ENCODE peak calls at places on chromosomes 13 and 19, in eight cellular contexts. W is GM12864; D is stimulated activated CD4-positive, alpha-beta T cell treated with anti-CD3 and anti-CD28 coated beads, Interleukin-1b, Interleukin-23, amount 100 ng/mL, for 4 hours; A is central memory CD4-positive, alpha-beta T cell; Q is stimulated activated CD8-positive, alpha-beta memory T cell treated with anti-CD3 and anti-CD28 coated beads, Interleukin-4, amount 100 ng/mL, for 48 hours; E is dermis microvascular lymphatic vessel endothelial cell; K is LoVo; Y is MCF 10A. V is an unnamed sample.

GRCh38 chr13:71979616-71980015 is 112.6 kb upstream of the DACH1 start:
- DNase-seq in Q (no peak), E (peak), D (no peak), Y (peak), K (no peak), W (no peak), A (no peak), V (peak)

GRCh38 chr19:54426291-54426918 is 11.1 kb downstream of the TTYH1 start:
- DNase-seq in D (no peak), Y (no peak), Q (no peak), W (no peak), E (no peak), K (no peak), A (no peak), V (no peak)

GRCh38 chr13:48653074-48654054 is at the start of gene CYSLTR2:
- DNase-seq in E (peak), K (no peak), Q (no peak), A (peak), D (peak), W (peak), Y (no peak), V (no peak)

GRCh38 chr19:2246801-2247361 is 2.2 kb upstream of the AMH start:
- DNase-seq in Q (no peak), D (no peak), E (peak), Y (peak), A (no peak), W (no peak), K (no peak), V (no peak)

GRCh38 chr19:10155834-10156233 is 36.1 kb upstream of the EIF3G start:
- DNase-seq in A (no peak), W (no peak), K (no peak), Q (no peak), Y (peak), D (no peak), E (peak), V (no peak)

GRCh38 chr19:13092608-13093260 is 9.9 kb downstream of the LYL1 start:
- DNase-seq in Q (no peak), A (no peak), Y (no peak), E (no peak), K (no peak), W (no peak), D (no peak), V (peak)

GRCh38 chr19:50333737-50334617 is 4.8 kb upstream of the KCNC3 start:
- DNase-seq in A (no peak), E (no peak), D (peak), W (no peak), Q (peak), K (peak), Y (no peak), V (no peak)

GRCh38 chr13:75458696-75459422 is 23.1 kb downstream of the TBC1D4 start:
- DNase-seq in K (no peak), E (peak), Q (no peak), A (no peak), Y (no peak), W (peak), D (no peak), V (peak)

GRCh38 chr13:113599396-113599795 is 14.8 kb downstream of the TFDP1 start:
- DNase-seq in Q (no peak), Y (no peak), E (no peak), W (no peak), A (no peak), D (no peak), K (no peak), V (no peak)

V was measured in HepG2.